ENCODE peak calls at places on chromosomes 11 and 22, in seven cellular contexts. X, W, I, P, D, L and N are unnamed samples.
A peak's percentile ranks its signal among the peaks of the same experiment; 100 is the strongest.

GRCh38 chr11:119860561-119861094 is 131.6 kb upstream of the NECTIN1 start:
- DNase-seq in X (no peak), W (no peak), I (no peak), P (no peak), D (no peak), L (no peak), N (no peak)

GRCh38 chr22:43327039-43327438 is 16.1 kb downstream of the SCUBE1 start:
- DNase-seq in X (no peak), W (no peak), I (no peak), P (no peak), D (no peak), L (no peak), N (no peak)

GRCh38 chr11:102139081-102139498 is 28.8 kb downstream of the YAP1 start:
- DNase-seq in X (no peak), W (no peak), I (no peak), P (no peak), D (no peak), L (no peak), N (peak; percentile 95)

GRCh38 chr11:130601141-130601540 is 152.7 kb downstream of the ADAMTS15 start:
- DNase-seq in X (peak; percentile 66), W (no peak), I (no peak), P (no peak), D (no peak), L (peak; percentile 44), N (peak; percentile 63)

GRCh38 chr11:2271327-2272240 is 1.2 kb upstream of the ASCL2 start:
- DNase-seq in X (no peak), W (peak; percentile 15), I (no peak), P (no peak), D (no peak), L (peak; percentile 6), N (no peak)

GRCh38 chr11:72589802-72590761 is 84.1 kb downstream of the PDE2A start:
- DNase-seq in X (peak; percentile 34), W (no peak), I (peak; percentile 63), P (peak; percentile 44), D (peak; percentile 60), L (peak; percentile 51), N (peak; percentile 10)

GRCh38 chr11:76229690-76230240 is 23.5 kb upstream of the WNT11 start:
- DNase-seq in X (peak; percentile 13), W (no peak), I (no peak), P (no peak), D (no peak), L (no peak), N (no peak)

GRCh38 chr11:61874460-61874809 is 16.9 kb downstream of the FADS3 start:
- DNase-seq in X (no peak), W (no peak), I (no peak), P (no peak), D (no peak), L (no peak), N (no peak)

GRCh38 chr11:9249252-9249651 is 15.9 kb downstream of the DENND5A start:
- DNase-seq in X (no peak), W (no peak), I (no peak), P (no peak), D (no peak), L (no peak), N (no peak)

GRCh38 chr11:130580372-130580771 is 131.9 kb downstream of the ADAMTS15 start:
- DNase-seq in X (no peak), W (no peak), I (peak; percentile 71), P (no peak), D (no peak), L (peak; percentile 38), N (peak; percentile 44)

GRCh38 chr11:6251990-6252473 is 7.6 kb upstream of the CCKBR start:
- DNase-seq in X (no peak), W (no peak), I (no peak), P (no peak), D (no peak), L (peak; percentile 64), N (peak; percentile 42)

GRCh38 chr11:78038697-78039313 is 15.7 kb upstream of the KCTD14 start:
- DNase-seq in X (no peak), W (peak; percentile 89), I (no peak), P (no peak), D (no peak), L (peak; percentile 42), N (no peak)

GRCh38 chr11:92550411-92550810 is 325.8 kb downstream of the FAT3 start:
- DNase-seq in X (no peak), W (no peak), I (peak; percentile 5), P (no peak), D (no peak), L (no peak), N (no peak)

GRCh38 chr22:41563051-41563711 is 2.4 kb downstream of the CSDC2 start:
- DNase-seq in X (no peak), W (no peak), I (no peak), P (no peak), D (no peak), L (peak; percentile 77), N (peak; percentile 84)

GRCh38 chr11:90453525-90453924 is 230.7 kb upstream of the CHORDC1 start:
- DNase-seq in X (no peak), W (no peak), I (no peak), P (no peak), D (no peak), L (no peak), N (no peak)

GRCh38 chr22:37742374-37743092 is 45.7 kb downstream of the TRIOBP start:
- DNase-seq in X (peak; percentile 60), W (no peak), I (no peak), P (no peak), D (no peak), L (peak; percentile 42), N (peak; percentile 90)

GRCh38 chr22:32868928-32869327 is 67.4 kb downstream of the TIMP3 start:
- DNase-seq in X (no peak), W (no peak), I (no peak), P (no peak), D (no peak), L (no peak), N (no peak)

GRCh38 chr22:36330655-36331305 is 57.0 kb downstream of the MYH9 start:
- DNase-seq in X (no peak), W (peak; percentile 41), I (no peak), P (no peak), D (peak; percentile 45), L (no peak), N (peak; percentile 77)

GRCh38 chr22:31829505-31829904 is 75.7 kb downstream of the DEPDC5 start:
- DNase-seq in X (peak; percentile 21), W (no peak), I (no peak), P (no peak), D (no peak), L (no peak), N (peak; percentile 83)

GRCh38 chr11:84438565-84438964 is 1152.4 kb upstream of the CCDC90B start:
- DNase-seq in X (no peak), W (no peak), I (no peak), P (no peak), D (no peak), L (no peak), N (no peak)

GRCh38 chr11:84437129-84438123 is 1151.3 kb upstream of the CCDC90B start:
- DNase-seq in X (no peak), W (peak; percentile 15), I (peak; percentile 18), P (no peak), D (no peak), L (no peak), N (no peak)
- H3K4me3 ChIP-seq in X (no peak overlapping the region), W (no peak overlapping the region), I (peak overlapping the region; percentile 25), P (no peak overlapping the region), D (no peak overlapping the region), L (no peak overlapping the region), N (no peak overlapping the region)

GRCh38 chr11:35850191-35850590 is 93.7 kb upstream of the LDLRAD3 start:
- DNase-seq in X (no peak), W (no peak), I (no peak), P (no peak), D (no peak), L (no peak), N (no peak)
- H3K4me1 ChIP-seq in X (no peaks in the 10 kb centered on the region), W (no peaks in the 10 kb centered on the region), I (peaks cover 2% of the 10 kb centered on the region), P (no peaks in the 10 kb centered on the region), D (no peaks in the 10 kb centered on the region), L (no peaks in the 10 kb centered on the region), N (no peaks in the 10 kb centered on the region)

GRCh38 chr11:43012606-43013005 is 299.2 kb upstream of the API5 start:
- DNase-seq in X (no peak), W (no peak), I (no peak), P (no peak), D (no peak), L (no peak), N (no peak)

DNA sequence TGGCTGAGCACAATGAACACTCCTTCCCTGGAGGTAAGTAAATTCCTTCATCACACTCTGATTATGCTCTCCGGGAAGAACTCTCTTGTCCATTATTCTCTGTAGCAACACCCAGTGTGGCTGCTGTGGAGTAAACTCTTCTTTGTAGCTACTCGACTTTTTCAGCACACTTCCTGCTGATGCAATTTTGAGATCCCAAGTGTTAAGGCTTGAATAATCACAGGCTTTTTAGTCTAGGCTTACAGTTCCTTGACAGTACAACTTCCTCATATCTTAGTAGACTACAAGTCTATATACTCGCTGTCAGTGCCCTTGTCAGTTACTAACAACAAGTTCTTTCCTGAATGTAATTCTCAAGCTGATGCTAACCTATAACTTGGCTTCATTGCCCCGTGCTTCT is 301.8 kb upstream of the API5 start:
- DNase-seq in X (no peak), W (no peak), I (no peak), P (no peak), D (no peak), L (no peak), N (no peak)
- H3K4me3 ChIP-seq in X (no peak overlapping the region), W (no peak overlapping the region), I (no peak overlapping the region), P (no peak overlapping the region), D (no peak overlapping the region), L (no peak overlapping the region), N (no peak overlapping the region)

GRCh38 chr11:65574147-65574962 is 1.5 kb upstream of the EHBP1L1 start:
- DNase-seq in X (peak; percentile 95), W (peak; percentile 87), I (peak; percentile 80), P (peak; percentile 80), D (peak; percentile 80), L (peak; percentile 86), N (peak; percentile 96)

GRCh38 chr11:65576867-65577755 is 1.3 kb downstream of the EHBP1L1 start:
- DNase-seq in X (peak; percentile 85), W (peak; percentile 78), I (no peak), P (no peak), D (peak; percentile 54), L (no peak), N (peak; percentile 69)

GRCh38 chr11:65576232-65576866 is 496 bp downstream of the EHBP1L1 start:
- DNase-seq in X (peak; percentile 53), W (no peak), I (no peak), P (no peak), D (no peak), L (peak; percentile 68), N (no peak)

GRCh38 chr11:65574963-65575567 is 788 bp upstream of the EHBP1L1 start:
- DNase-seq in X (no peak), W (peak; percentile 73), I (no peak), P (peak; percentile 48), D (no peak), L (no peak), N (no peak)

DNA sequence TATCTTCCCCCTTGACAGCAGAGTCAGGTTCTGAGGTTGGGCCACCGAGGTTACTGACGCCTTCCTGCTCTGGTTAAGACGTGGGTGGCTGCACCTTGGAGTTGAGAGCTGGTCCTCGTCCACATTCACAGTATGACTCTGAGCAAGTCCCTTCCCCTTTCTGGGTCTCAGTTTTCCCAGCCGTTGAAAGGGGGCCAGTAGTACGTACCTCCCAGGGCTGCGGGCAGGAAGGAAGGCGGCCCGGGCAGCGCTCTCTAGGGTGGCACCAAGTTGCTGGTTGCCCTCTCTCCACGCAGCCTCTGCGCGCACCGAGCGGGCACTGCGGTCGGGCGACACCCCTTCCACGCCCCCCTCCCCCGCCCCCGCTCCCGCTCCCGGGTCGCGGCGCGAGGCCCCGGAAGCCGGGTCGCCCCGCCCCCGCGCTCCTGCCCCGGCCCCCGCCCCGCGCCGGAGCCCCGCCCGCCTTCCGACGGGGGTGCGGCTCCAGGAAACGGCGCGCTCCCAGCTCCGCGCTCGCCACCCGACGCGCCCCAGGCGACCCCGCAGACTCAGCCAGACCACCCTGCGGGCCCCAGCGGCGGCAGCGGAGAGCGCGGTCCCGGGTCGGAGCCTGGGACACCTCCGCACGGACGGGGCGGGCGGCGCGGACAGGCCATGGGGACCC is at the start of gene EHBP1L1:
- DNase-seq in X (peak; percentile 81), W (peak; percentile 76), I (no peak), P (peak; percentile 70), D (peak; percentile 75), L (peak; percentile 72), N (peak; percentile 72)
- H3K4me1 ChIP-seq in X (peaks cover 69% of the 10 kb centered on the region), W (peaks cover 48% of the 10 kb centered on the region), I (peaks cover 31% of the 10 kb centered on the region), P (peaks cover 70% of the 10 kb centered on the region), D (peaks cover 54% of the 10 kb centered on the region), L (peaks cover 17% of the 10 kb centered on the region), N (peaks cover 46% of the 10 kb centered on the region)